ENCODE peak calls at places on chromosome 7, in six cellular contexts. I is brain microvascular endothelial cell, E is epithelial cell of prostate, Z is GM23248, N is gastrocnemius medialis, K is H9. L is an unnamed sample.

GRCh38 chr7:128266891-128267839 is 26.1 kb downstream of the LEP start:
- DNase-seq in E (peak; percentile 26), Z (peak; percentile 70), N (no peak), K (peak; percentile 85), I (peak; percentile 20), L (peak; percentile 67)

GRCh38 chr7:112484671-112485097 is 3.9 kb downstream of the LSMEM1 start:
- DNase-seq in Z (peak; percentile 92), N (peak; percentile 57), I (peak; percentile 88), K (no peak), E (peak; percentile 14), L (no peak)

GRCh38 chr7:151769189-151769821 is 107.6 kb downstream of the PRKAG2 start:
- DNase-seq in N (no peak), K (no peak), E (no peak), I (no peak), Z (no peak), L (no peak)

GRCh38 chr7:70177166-70177565 is 578.9 kb downstream of the AUTS2 start:
- DNase-seq in I (peak; percentile 4), N (no peak), Z (peak; percentile 93), E (peak; percentile 53), K (no peak), L (no peak)

GRCh38 chr7:81361769-81362168 is 408.1 kb downstream of the HGF start:
- DNase-seq in E (no peak), N (no peak), Z (peak; percentile 33), I (no peak), K (no peak), L (no peak)

GRCh38 chr7:43583424-43584199 is 704 bp downstream of the STK17A start:
- DNase-seq in E (no peak), Z (peak; percentile 75), I (no peak), K (peak; percentile 51), N (peak; percentile 71), L (no peak)

GRCh38 chr7:117323877-117324699 is 1.2 kb upstream of the WNT2 start:
- DNase-seq in K (peak; percentile 49), I (peak; percentile 37), Z (peak; percentile 58), E (no peak), N (no peak), L (no peak)

GRCh38 chr7:21777916-21778315 is 167.8 kb downstream of the CDCA7L start:
- DNase-seq in I (no peak), K (no peak), N (no peak), E (no peak), Z (no peak), L (no peak)

GRCh38 chr7:42605381-42605780 is 306.5 kb downstream of the C7orf25 start:
- DNase-seq in N (no peak), Z (no peak), K (no peak), E (no peak), I (no peak), L (no peak)

GRCh38 chr7:101330011-101330484 is 8.4 kb upstream of the IFT22 start:
- DNase-seq in Z (no peak), E (no peak), K (no peak), N (no peak), I (no peak), L (no peak)

GRCh38 chr7:82678259-82678658 is 234.7 kb upstream of the CACNA2D1 start:
- DNase-seq in E (no peak), K (no peak), Z (no peak), I (no peak), N (no peak), L (no peak)

GRCh38 chr7:150983893-150984368 is 5.8 kb upstream of the KCNH2 start:
- DNase-seq in N (no peak), Z (peak; percentile 49), K (peak; percentile 71), I (no peak), E (no peak), L (peak; percentile 34)

GRCh38 chr7:48097511-48098231 is 8.6 kb downstream of the UPP1 start:
- DNase-seq in N (no peak), Z (peak; percentile 54), E (no peak), K (no peak), I (no peak), L (no peak)

GRCh38 chr7:26662646-26663045 is 201.7 kb downstream of the SKAP2 start:
- DNase-seq in Z (no peak), E (no peak), I (no peak), N (no peak), K (no peak), L (no peak)

GRCh38 chr7:155835446-155836215 is 23.4 kb upstream of the SHH start:
- DNase-seq in I (no peak), E (no peak), Z (no peak), N (no peak), K (no peak), L (no peak)

GRCh38 chr7:111126987-111127386 is 36.1 kb downstream of the LRRN3 start:
- DNase-seq in I (peak; percentile 57), E (no peak), K (no peak), Z (peak; percentile 60), N (no peak), L (peak; percentile 12)

GRCh38 chr7:138126928-138127327 is 50.7 kb downstream of the AKR1D1 start:
- DNase-seq in Z (no peak), I (no peak), N (no peak), E (no peak), K (no peak), L (no peak)

GRCh38 chr7:101973130-101973529 is 155.7 kb downstream of the CUX1 start:
- DNase-seq in E (no peak), I (no peak), N (no peak), K (no peak), Z (no peak), L (no peak)

GRCh38 chr7:128236924-128237586 is 4.0 kb upstream of the LEP start:
- DNase-seq in E (peak; percentile 98), I (peak; percentile 84), Z (peak; percentile 92), K (no peak), N (no peak), L (peak; percentile 73)

GRCh38 chr7:117949232-117949631 is 76.0 kb upstream of the CTTNBP2 start:
- DNase-seq in N (no peak), K (no peak), I (peak; percentile 59), E (peak; percentile 69), Z (no peak), L (peak; percentile 9)

GRCh38 chr7:153002164-153002563 is 242.6 kb downstream of the ACTR3B start:
- DNase-seq in I (no peak), Z (no peak), N (no peak), K (no peak), E (no peak), L (no peak)

GRCh38 chr7:143329471-143330170 is 13.7 kb downstream of the CLCN1 start:
- DNase-seq in K (no peak), N (no peak), Z (no peak), E (no peak), I (no peak), L (no peak)

GRCh38 chr7:28126047-28127041 is 54.3 kb downstream of the JAZF1 start:
- DNase-seq in E (no peak), K (no peak), I (peak; percentile 35), Z (peak; percentile 43), N (no peak), L (no peak)

GRCh38 chr7:151223728-151224127 is 3.3 kb downstream of the ABCF2 start:
- DNase-seq in I (no peak), K (no peak), N (no peak), E (no peak), Z (no peak), L (no peak)

GRCh38 chr7:83882551-83882950 is 233.6 kb upstream of the SEMA3E start:
- DNase-seq in I (no peak), E (no peak), N (no peak), Z (no peak), K (no peak), L (no peak)

GRCh38 chr7:20799566-20800377 is 13.1 kb upstream of the SP8 start:
- DNase-seq in Z (no peak), K (no peak), E (no peak), I (no peak), N (no peak), L (no peak)

GRCh38 chr7:147197006-147197405 is 1080.4 kb downstream of the CNTNAP2 start:
- DNase-seq in K (no peak), E (no peak), I (no peak), Z (peak; percentile 2), N (no peak), L (no peak)

GRCh38 chr7:71019703-71020102 is 112.2 kb upstream of the GALNT17 start:
- DNase-seq in N (no peak), E (no peak), Z (no peak), K (no peak), I (no peak), L (no peak)

GRCh38 chr7:104973909-104974415 is 40.0 kb upstream of the KMT2E start:
- DNase-seq in I (peak; percentile 64), N (no peak), Z (peak; percentile 93), K (no peak), E (no peak), L (no peak)
- H3K27ac ChIP-seq in I (peak overlapping the region; percentile 49), N (peak overlapping the region; percentile 71), Z (peak overlapping the region; percentile 73), K (no peak overlapping the region), E (peak overlapping the region; percentile 89), L (peak overlapping the region; percentile 88)

GRCh38 chr7:1024331-1024761 is 20.0 kb upstream of the GPR146 start:
- DNase-seq in Z (no peak), E (no peak), K (no peak), I (no peak), N (peak; percentile 39), L (no peak)
- H3K27ac ChIP-seq in Z (no peak overlapping the region), E (no peak overlapping the region), K (no peak overlapping the region), I (no peak overlapping the region), N (no peak overlapping the region), L (peak overlapping the region; percentile 94)

DNA sequence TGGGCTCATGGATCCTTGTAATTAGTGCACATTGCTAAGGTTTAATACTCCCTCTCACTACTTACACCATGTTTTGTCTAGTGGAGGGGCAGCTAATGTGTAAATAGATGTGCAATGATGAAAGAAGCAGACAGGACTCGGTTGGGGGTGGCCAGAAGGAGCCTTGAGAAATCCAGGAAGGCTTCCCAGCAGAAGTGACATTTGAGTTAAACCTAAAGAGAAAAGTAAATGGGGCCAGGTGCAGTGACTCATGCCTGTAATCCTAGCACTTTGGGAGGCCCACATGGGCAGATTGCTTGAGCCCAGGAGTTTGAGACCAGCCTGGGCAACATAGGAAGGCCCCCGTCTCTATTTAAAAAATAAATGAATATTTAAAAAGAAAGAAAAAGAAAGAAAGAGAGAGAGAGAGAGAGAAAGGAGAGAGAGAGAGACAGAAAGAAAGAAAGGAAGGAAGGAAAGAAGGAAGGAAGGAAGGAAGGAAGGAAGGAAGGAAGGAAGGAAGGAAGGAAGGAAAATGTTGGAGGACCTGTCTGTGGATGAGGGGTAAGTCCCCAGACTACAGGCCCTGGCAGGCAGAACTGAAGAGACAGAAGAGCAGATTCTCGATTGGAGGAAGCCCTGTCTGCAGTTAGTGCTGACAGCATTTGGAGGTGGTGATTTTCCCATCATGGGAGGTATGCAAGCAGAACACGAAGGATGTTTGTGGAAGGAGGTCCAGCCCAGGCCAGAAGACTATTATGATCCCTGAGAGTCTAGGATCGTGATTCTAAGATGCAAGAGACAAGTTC is 3.6 kb downstream of the ELN start:
- DNase-seq in Z (no peak), E (no peak), I (no peak), N (no peak), K (no peak), L (no peak)
- H3K27ac ChIP-seq in Z (no peak overlapping the region), E (no peak overlapping the region), I (no peak overlapping the region), N (peak overlapping the region; percentile 40), K (no peak overlapping the region), L (peak overlapping the region; percentile 97)

DNA sequence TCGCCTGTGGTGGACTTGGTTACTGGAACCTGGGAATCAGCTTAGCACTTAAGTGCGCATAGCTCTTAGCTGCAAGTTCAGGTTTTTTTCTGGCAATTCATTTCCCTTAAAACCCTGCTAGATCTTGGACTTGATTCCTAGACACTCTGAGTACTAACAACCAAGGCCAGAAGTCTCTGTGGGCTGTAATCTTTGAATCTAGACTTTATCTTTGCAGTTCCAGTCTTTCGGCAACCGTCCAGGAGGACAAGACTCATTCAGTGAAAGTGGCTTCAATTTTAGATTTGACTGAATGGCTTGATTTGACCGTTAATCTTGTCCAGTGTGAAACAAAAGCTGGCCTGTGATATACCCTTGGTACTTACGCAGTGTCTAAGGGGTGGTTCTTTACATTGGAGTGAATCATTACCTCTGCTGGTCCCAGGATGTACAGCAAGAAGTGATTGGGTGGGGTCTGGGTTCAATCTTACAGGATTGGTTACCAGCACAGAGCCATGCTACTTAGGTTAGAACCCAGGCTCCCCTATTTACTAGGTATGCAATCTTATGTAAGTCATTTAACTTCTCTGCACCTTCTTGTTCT is 16.4 kb downstream of the PTTG1IP2 start:
- DNase-seq in Z (no peak), N (no peak), E (no peak), I (no peak), K (no peak), L (no peak)
- H3K27ac ChIP-seq in Z (no peak overlapping the region), N (no peak overlapping the region), E (no peak overlapping the region), I (no peak overlapping the region), K (no peak overlapping the region), L (no peak overlapping the region)